ENCODE peak calls at places on chromosomes 4 and X, in four cellular contexts. V is K562, Y is A549, N is GM12878. C is an unnamed sample.
A peak's percentile ranks its signal among the peaks of the same experiment; 100 is the strongest.

GRCh38 chrX:17608898-17609297 is 128.4 kb upstream of the SCML1 start:
- DNase-seq in V (no peak), Y (no peak), N (no peak), C (no peak)

GRCh38 chr4:122833999-122834398 is 7.4 kb downstream of the FGF2 start:
- DNase-seq in V (peak; percentile 33), Y (no peak), N (no peak), C (no peak)

GRCh38 chrX:68503830-68504229 is 5.0 kb downstream of the YIPF6 start:
- DNase-seq in V (no peak), Y (no peak), N (no peak), C (peak; percentile 17)

GRCh38 chrX:63920875-63921274 is 135.9 kb upstream of the ARHGEF9 start:
- DNase-seq in V (no peak), Y (no peak), N (no peak), C (no peak)

GRCh38 chr4:38467296-38467695 is 196.7 kb upstream of the KLF3 start:
- DNase-seq in V (no peak), Y (no peak), N (no peak), C (no peak)

GRCh38 chrX:455199-455598 is 68.5 kb upstream of the PPP2R3B start:
- DNase-seq in V (no peak), Y (no peak), N (no peak), C (no peak)

GRCh38 chr4:98619197-98619596 is 39.2 kb downstream of the TSPAN5 start:
- DNase-seq in V (no peak), Y (no peak), N (no peak), C (no peak)

GRCh38 chrX:67545772-67546495 is 2.1 kb downstream of the AR start:
- DNase-seq in V (no peak), Y (no peak), N (no peak), C (no peak)

GRCh38 chr4:169098054-169098896 is 88.2 kb upstream of the CBR4 start:
- DNase-seq in V (peak; percentile 7), Y (no peak), N (peak; percentile 61), C (peak; percentile 52)

GRCh38 chr4:77636902-77637301 is 31.3 kb downstream of the CXCL13 start:
- DNase-seq in V (peak; percentile 51), Y (peak; percentile 28), N (no peak), C (peak; percentile 79)

GRCh38 chr4:163548481-163549243 is 54.2 kb downstream of the TMA16 start:
- DNase-seq in V (peak; percentile 49), Y (peak; percentile 32), N (no peak), C (peak; percentile 69)

GRCh38 chr4:81601270-81601694 is 129.6 kb upstream of the RASGEF1B start:
- DNase-seq in V (no peak), Y (no peak), N (no peak), C (no peak)

DNA sequence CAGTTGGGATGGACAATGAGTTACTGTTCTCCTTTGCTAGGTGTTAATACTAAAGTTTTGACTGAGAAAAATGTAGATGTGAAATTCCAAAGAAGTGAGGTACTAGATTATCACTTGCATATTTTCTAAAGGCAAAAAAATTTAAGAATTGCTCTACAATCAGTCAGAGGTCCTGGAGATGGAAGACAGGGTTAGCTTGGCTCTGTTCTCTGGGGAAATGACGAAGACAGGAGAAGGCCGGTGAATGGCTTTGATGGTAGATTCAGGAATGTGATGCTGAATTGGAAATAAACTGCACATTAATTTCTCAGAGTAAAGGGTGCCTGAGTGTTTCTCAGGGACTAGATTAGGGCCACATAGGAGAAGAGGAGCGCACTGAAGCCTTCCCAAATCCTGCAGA is 214.0 kb upstream of the LEF1 start:
- DNase-seq in V (no peak), Y (no peak), N (no peak), C (no peak)
- TF ChIP-seq CEBPB in V (no peak), Y (no peak), N (no peak), C (no peak)

DNA sequence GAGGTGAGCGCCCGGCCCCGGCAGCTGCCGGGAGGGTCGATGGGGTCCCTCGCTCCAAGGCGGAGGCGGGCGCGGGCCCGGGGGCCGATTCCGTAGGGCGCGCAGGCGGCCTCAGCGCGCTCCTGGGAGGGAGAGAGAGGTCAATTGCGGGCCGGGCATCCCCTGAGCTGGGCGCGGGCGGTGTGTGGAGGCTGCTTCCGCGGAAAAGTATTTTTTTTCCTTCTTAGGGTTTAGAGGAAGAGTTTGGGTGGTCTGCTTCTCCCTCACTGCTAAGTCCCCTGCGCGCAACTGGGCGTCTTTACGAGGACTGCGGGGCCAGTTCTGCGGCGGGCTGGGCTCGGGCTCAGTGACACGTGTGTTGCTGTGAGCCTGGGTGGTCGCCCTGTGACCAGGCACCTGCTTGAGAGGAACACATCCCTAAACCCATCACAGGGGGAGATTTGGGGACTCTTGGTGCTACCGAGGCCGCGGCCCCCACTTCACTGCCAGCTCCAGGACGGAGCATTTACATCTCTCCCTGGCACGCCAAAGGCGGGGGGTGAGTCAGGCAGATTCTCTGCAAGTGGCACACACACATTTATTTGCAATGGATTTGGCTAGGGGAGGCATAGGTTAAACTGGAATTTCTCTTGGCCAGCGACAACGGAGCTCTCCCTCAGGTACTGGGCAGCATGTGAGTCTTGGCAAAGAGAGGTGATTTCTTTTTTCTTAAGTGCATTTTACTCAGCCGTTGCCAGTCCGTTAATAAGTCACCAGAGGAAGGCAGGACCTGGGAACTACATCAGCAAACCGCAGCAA is 151.2 kb upstream of the SLC4A4 start:
- DNase-seq in V (no peak), Y (peak; percentile 23), N (no peak), C (peak; percentile 60)
- TF ChIP-seq RCOR1 in V (no peak), Y (no peak), N (no peak), C (no peak)

DNA sequence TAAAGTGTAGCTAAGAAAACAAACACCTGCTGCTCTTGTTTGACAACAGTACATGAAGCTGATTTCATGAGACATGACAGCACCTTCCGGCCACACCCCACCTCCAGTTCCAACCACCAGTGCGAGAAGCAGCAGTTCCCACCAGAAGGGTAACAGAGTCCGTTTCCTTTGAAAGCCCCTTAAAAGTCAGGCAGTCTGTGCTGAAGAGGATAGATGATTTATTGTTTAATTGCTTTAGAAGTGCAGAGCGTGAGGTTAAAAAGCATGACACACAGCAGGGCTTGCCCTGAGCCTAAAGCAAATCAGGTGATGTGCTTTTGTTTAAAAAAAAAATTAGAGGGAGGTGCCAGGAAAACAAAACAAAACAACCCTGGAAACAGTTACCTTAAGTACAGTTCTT is 82.6 kb downstream of the HADH start:
- DNase-seq in V (no peak), Y (no peak), N (peak; percentile 38), C (no peak)
- TF ChIP-seq CEBPB in V (no peak), Y (no peak), N (no peak), C (no peak)

GRCh38 chrX:12494400-12495138 is 296.6 kb upstream of the PRPS2 start:
- DNase-seq in V (no peak), Y (no peak), N (no peak), C (no peak)

GRCh38 chrX:12496343-12496742 is 294.9 kb upstream of the PRPS2 start:
- DNase-seq in V (no peak), Y (no peak), N (no peak), C (no peak)

DNA sequence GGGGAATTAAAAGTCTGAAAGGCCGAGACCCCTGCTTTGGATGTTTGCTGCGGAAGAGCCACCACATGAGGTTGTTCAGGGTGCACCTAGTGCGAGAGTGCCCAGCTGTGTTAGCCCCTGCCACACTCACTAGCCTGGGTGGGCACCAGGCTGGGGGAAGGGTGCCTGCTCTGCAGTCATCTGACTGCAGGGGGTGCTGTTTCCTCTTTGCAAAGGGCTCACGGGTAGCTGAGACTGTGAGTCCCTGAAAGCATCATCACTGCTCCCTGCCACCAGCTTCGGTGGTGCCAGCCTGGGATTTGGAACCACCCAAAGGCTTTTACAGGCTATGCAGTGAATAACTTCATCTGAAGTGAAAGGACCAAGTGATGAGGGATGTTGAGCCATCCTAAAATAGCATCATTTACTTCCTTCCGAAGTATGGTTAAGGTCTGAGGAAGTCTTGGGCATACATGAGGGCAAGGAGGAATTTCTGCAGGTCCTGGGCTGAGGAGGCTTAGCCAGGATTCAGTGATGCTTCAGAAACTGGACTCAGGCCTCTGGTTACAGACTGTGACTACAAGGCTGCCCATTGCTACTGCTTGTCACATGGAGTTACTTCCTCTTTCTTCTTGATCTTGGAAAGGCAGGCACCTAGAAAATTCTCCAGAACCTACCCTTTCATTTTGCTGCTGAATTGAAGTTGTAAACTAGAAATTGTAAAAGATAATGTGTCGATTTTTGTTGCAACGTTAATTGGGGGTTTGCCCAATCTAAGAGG is 293.2 kb upstream of the PRPS2 start:
- DNase-seq in V (peak; percentile 16), Y (peak; percentile 2), N (no peak), C (no peak)
- TF ChIP-seq RCOR1 in V (no peak), Y (no peak), N (no peak), C (no peak)